ENCODE peak calls at places on chromosomes 12 and 14, in ten cellular contexts. C is HepG2, X is endothelial cell of umbilical vein, N is PC-3, P is mammary epithelial cell, D is A673, K is PC-9, S is K562, Z is GM23338, O is neural progenitor cell. I is an unnamed sample. For H3K36me3, the result is how much of the 10 kb centered on the place peaks cover.

GRCh38 chr12:108367436-108367835 is 28.3 kb upstream of the CMKLR1 start:
- DNase-seq in C (no peak), X (no peak), N (no peak), P (no peak), D (no peak), K (no peak), S (no peak), Z (no peak), O (no peak), I (no peak)

GRCh38 chr12:31524791-31525495 is 66.0 kb downstream of the DENND5B start:
- DNase-seq in C (no peak), X (no peak), N (peak), P (peak), D (no peak), K (no peak), S (no peak), Z (no peak), O (no peak), I (no peak)

GRCh38 chr14:67240168-67240932 is 885 bp upstream of the PALS1 start:
- DNase-seq in C (peak), X (no peak), N (peak), P (peak), D (peak), K (no peak), S (no peak), Z (peak), O (peak), I (peak)

GRCh38 chr12:18864900-18865561 is 127.1 kb downstream of the CAPZA3 start:
- DNase-seq in C (no peak), X (no peak), N (peak), P (peak), D (no peak), K (no peak), S (no peak), Z (no peak), O (no peak), I (no peak)

GRCh38 chr12:75526655-75527511 is 15.5 kb upstream of the KRR1 start:
- DNase-seq in C (peak), X (peak), N (peak), P (peak), D (peak), K (peak), S (peak), Z (peak), O (peak), I (peak)

GRCh38 chr12:2540535-2540941 is 254.2 kb upstream of the FKBP4 start:
- DNase-seq in C (no peak), X (no peak), N (no peak), P (no peak), D (no peak), K (no peak), S (no peak), Z (no peak), O (no peak), I (no peak)

GRCh38 chr12:68960162-68960501 is 27.2 kb upstream of the CPM start:
- DNase-seq in C (no peak), X (no peak), N (no peak), P (no peak), D (no peak), K (no peak), S (no peak), Z (no peak), O (no peak), I (no peak)

GRCh38 chr12:122951979-122952892 is 14.0 kb downstream of the ABCB9 start:
- DNase-seq in C (peak), X (peak), N (peak), P (peak), D (peak), K (no peak), S (peak), Z (peak), O (peak), I (peak)

GRCh38 chr14:58107947-58108552 is 44.0 kb downstream of the ARMH4 start:
- DNase-seq in C (peak), X (peak), N (peak), P (peak), D (peak), K (peak), S (peak), Z (peak), O (peak), I (peak)

GRCh38 chr12:42235426-42235825 is 2.6 kb downstream of the YAF2 start:
- DNase-seq in C (no peak), X (no peak), N (no peak), P (no peak), D (no peak), K (no peak), S (no peak), Z (no peak), O (no peak), I (no peak)

GRCh38 chr12:49784756-49785409 is 43.3 kb downstream of the NCKAP5L start:
- DNase-seq in C (no peak), X (peak), N (peak), P (no peak), D (no peak), K (no peak), S (no peak), Z (no peak), O (no peak), I (no peak)

GRCh38 chr12:14970467-14970866 is 2.4 kb upstream of the PDE6H start:
- DNase-seq in C (no peak), X (no peak), N (no peak), P (no peak), D (no peak), K (no peak), S (no peak), Z (no peak), O (no peak), I (no peak)

GRCh38 chr14:88613552-88614010 is 50.7 kb downstream of the ZC3H14 start:
- DNase-seq in C (peak), X (peak), N (peak), P (peak), D (no peak), K (peak), S (no peak), Z (no peak), O (no peak), I (no peak)

GRCh38 chr12:92769124-92769901 is 66.5 kb downstream of the PLEKHG7 start:
- DNase-seq in C (no peak), X (peak), N (no peak), P (no peak), D (no peak), K (peak), S (no peak), Z (no peak), O (no peak), I (peak)

GRCh38 chr14:63045612-63046320 is 508 bp upstream of the KCNH5 start:
- DNase-seq in C (peak), X (no peak), N (no peak), P (peak), D (peak), K (no peak), S (no peak), Z (peak), O (peak), I (no peak)

GRCh38 chr14:53851394-53852056 is 105.1 kb downstream of the BMP4 start:
- DNase-seq in C (peak), X (no peak), N (peak), P (no peak), D (no peak), K (no peak), S (no peak), Z (no peak), O (no peak), I (no peak)

GRCh38 chr14:21748869-21749303 is 75.3 kb upstream of the OR4E1 start:
- DNase-seq in C (peak), X (peak), N (peak), P (peak), D (peak), K (peak), S (no peak), Z (peak), O (peak), I (peak)

GRCh38 chr12:11576104-11576503 is 73.4 kb upstream of the ETV6 start:
- DNase-seq in C (no peak), X (peak), N (peak), P (peak), D (peak), K (peak), S (no peak), Z (no peak), O (no peak), I (no peak)

DNA sequence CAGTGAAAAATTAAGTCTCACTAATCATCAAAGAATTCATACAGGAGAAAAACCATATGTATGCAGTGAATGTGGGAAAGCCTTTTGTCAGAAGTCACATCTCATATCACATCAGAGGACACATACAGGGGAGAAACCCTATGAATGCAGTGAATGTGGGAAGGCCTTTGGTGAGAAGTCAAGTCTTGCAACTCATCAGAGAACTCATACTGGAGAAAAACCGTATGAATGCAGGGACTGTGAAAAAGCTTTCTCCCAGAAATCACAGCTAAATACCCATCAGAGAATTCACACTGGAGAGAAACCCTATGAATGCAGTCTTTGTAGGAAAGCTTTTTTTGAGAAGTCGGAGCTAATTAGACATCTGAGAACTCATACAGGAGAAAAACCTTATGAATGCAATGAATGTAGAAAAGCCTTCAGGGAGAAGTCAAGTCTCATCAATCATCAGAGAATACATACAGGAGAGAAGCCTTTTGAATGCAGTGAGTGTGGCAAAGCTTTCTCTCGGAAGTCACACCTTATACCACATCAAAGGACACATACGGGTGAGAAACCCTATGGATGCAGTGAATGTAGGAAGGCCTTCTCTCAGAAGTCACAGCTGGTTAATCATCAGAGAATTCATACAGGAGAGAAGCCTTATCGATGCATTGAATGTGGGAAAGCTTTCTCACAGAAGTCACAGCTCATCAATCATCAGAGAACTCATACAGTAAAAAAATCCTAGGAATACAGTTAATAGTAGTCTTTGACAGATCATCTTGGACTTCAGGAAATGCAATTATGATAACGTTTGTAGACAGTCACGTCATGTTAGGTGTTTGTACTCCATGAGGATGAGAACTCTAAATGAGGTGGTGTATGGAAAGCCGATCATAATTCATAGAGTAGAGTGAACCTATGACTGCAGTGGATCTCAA is 21.2 kb downstream of the ZNF84 start:
- DNase-seq in C (no peak), X (peak), N (peak), P (peak), D (no peak), K (no peak), S (no peak), Z (peak), O (no peak), I (no peak)
- H3K36me3 ChIP-seq in C (under half), X (under half), N (under half), P (under half), D (under half), K (under half), S (under half), Z (half or more), O (half or more), I (under half)

GRCh38 chr12:67271976-67272375 is 2.8 kb downstream of the CAND1 start:
- DNase-seq in C (no peak), X (no peak), N (no peak), P (no peak), D (no peak), K (no peak), S (no peak), Z (no peak), O (no peak), I (no peak)

GRCh38 chr12:67268335-67268895 is 743 bp upstream of the CAND1 start:
- DNase-seq in C (peak), X (peak), N (peak), P (peak), D (peak), K (peak), S (peak), Z (peak), O (peak), I (peak)

GRCh38 chr12:67270622-67271021 is 1.5 kb downstream of the CAND1 start:
- DNase-seq in C (no peak), X (no peak), N (no peak), P (no peak), D (no peak), K (no peak), S (no peak), Z (no peak), O (no peak), I (no peak)

GRCh38 chr12:67268896-67269631 is at the start of gene CAND1:
- DNase-seq in C (peak), X (peak), N (peak), P (peak), D (peak), K (peak), S (peak), Z (peak), O (peak), I (peak)

GRCh38 chr12:67269632-67270578 is 747 bp downstream of the CAND1 start:
- DNase-seq in C (peak), X (peak), N (peak), P (peak), D (peak), K (no peak), S (peak), Z (peak), O (peak), I (peak)
- TF ChIP-seq CTCF in C (no peak), X (no peak), N (no peak), P (no peak), D (no peak), K (no peak), S (no peak), Z (no peak), O (no peak), I (peak)

GRCh38 chr12:460301-461230 is 827 bp downstream of the B4GALNT3 start:
- DNase-seq in C (no peak), X (no peak), N (no peak), P (peak), D (peak), K (no peak), S (peak), Z (peak), O (peak), I (no peak)
- TF ChIP-seq EZH2 in C (no peak), X (peak), N (no peak), P (no peak), D (no peak), K (no peak), S (no peak), Z (no peak), O (no peak), I (no peak)

GRCh38 chr14:81434230-81434629 is 34.1 kb upstream of the STON2 start:
- DNase-seq in C (no peak), X (no peak), N (no peak), P (no peak), D (peak), K (no peak), S (peak), Z (no peak), O (peak), I (no peak)

GRCh38 chr14:81437226-81437625 is 37.1 kb upstream of the STON2 start:
- DNase-seq in C (no peak), X (no peak), N (no peak), P (no peak), D (no peak), K (no peak), S (no peak), Z (no peak), O (no peak), I (no peak)

GRCh38 chr14:81435048-81435577 is 35.0 kb upstream of the STON2 start:
- DNase-seq in C (no peak), X (no peak), N (no peak), P (no peak), D (no peak), K (no peak), S (no peak), Z (no peak), O (no peak), I (no peak)

GRCh38 chr14:81435578-81436295 is 35.6 kb upstream of the STON2 start:
- DNase-seq in C (peak), X (peak), N (peak), P (peak), D (peak), K (peak), S (peak), Z (peak), O (peak), I (no peak)

GRCh38 chr14:81436296-81437138 is 36.4 kb upstream of the STON2 start:
- DNase-seq in C (peak), X (peak), N (peak), P (peak), D (peak), K (peak), S (peak), Z (peak), O (peak), I (no peak)
- H3K36me3 ChIP-seq in C (under half), X (under half), N (under half), P (under half), D (under half), K (under half), S (under half), Z (under half), O (under half), I (under half)

GRCh38 chr12:53478865-53479264 is 20.4 kb downstream of the MAP3K12 start:
- DNase-seq in C (no peak), X (no peak), N (no peak), P (no peak), D (no peak), K (no peak), S (no peak), Z (no peak), O (no peak), I (no peak)

GRCh38 chr12:53479314-53479713 is 19.9 kb downstream of the MAP3K12 start:
- DNase-seq in C (no peak), X (no peak), N (no peak), P (no peak), D (no peak), K (no peak), S (no peak), Z (no peak), O (no peak), I (no peak)

GRCh38 chr12:53474819-53475218 is 22.9 kb downstream of the PCBP2 start:
- DNase-seq in C (no peak), X (no peak), N (no peak), P (no peak), D (no peak), K (no peak), S (no peak), Z (no peak), O (no peak), I (no peak)

GRCh38 chr12:53474077-53474476 is 22.2 kb downstream of the PCBP2 start:
- DNase-seq in C (no peak), X (no peak), N (no peak), P (no peak), D (no peak), K (no peak), S (no peak), Z (no peak), O (no peak), I (no peak)

GRCh38 chr12:53476769-53477209 is 22.5 kb downstream of the MAP3K12 start:
- DNase-seq in C (no peak), X (peak), N (peak), P (no peak), D (peak), K (no peak), S (peak), Z (peak), O (peak), I (no peak)
- TF ChIP-seq CTCF in C (peak), X (peak), N (peak), P (peak), D (peak), K (peak), S (peak), Z (peak), O (peak), I (peak)

DNA sequence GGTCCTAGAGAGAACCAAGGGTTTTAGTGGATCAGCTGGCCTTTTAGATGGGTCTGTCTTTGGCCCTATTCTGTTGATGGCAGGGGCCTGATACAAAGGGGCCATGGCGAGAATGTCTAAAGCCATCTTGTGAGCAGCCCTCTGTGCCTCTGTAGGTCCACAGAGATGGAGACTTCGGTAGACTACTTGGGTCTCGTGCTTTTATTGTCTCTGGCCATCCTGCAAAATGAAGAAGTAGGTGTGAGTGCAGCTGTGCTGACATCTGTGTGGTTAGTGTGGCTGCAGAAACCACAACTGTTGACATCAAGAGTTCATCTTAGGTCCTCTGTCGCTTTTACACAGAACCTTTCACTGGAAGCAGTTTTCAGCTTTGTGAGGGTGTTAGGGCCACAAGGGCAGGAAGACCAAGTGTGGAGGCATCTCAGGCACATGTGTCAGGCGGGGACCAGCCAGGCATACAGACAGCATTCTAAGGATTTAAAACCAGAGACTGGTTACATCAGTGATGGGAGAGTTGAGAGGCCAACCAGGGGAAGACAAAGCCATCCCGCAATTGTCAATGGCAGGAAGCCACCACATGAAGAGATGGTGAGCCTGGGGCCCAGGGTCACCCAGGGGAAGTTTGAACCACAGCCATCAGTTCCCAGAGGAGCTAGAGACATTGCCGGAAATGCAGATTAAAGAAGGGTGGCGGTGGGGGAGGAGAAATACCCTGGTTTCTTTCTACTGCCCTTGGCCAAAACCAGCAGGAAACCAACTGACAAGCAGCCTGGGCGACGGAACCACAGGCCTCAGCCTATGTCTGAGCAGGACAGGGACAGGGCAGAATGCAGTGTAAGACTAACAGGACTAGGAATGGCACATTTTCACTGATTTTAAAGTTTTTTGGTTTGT is 13.0 kb upstream of the TPCN1 start:
- DNase-seq in C (no peak), X (no peak), N (no peak), P (no peak), D (no peak), K (no peak), S (no peak), Z (peak), O (no peak), I (peak)
- TF ChIP-seq EZH2 in C (no peak), X (no peak), N (no peak), P (no peak), D (no peak), K (no peak), S (no peak), Z (no peak), O (no peak), I (no peak)